ENCODE peak calls at places on chromosome 18, in ten cellular contexts. M is adrenal gland, E is nephron progenitor cell, A is HL-60, R is SK-N-SH, Y is A549, L is upper lobe of left lung, T is transverse colon, K is kidney, N is bronchial epithelial cell. V is an unnamed sample.

GRCh38 chr18:50340078-50340477 is 34.8 kb upstream of the SKA1 start:
- DNase-seq in T (no peak), M (no peak), K (no peak), R (no peak), A (no peak), N (no peak), E (peak; percentile 7), Y (no peak), L (no peak), V (no peak)

GRCh38 chr18:75075016-75075305 is 134.0 kb downstream of the PTGR3 start:
- DNase-seq in M (no peak), T (no peak), L (no peak), E (no peak), A (no peak), K (no peak), Y (no peak), R (no peak), N (no peak), V (no peak)

GRCh38 chr18:63890950-63891304 is 3.4 kb downstream of the SERPINB2 start:
- DNase-seq in A (no peak), K (no peak), Y (peak; percentile 6), L (no peak), N (peak; percentile 42), E (no peak), R (peak; percentile 27), T (no peak), M (no peak), V (no peak)

GRCh38 chr18:2939317-2939716 is 73.6 kb downstream of the LPIN2 start:
- DNase-seq in E (no peak), K (peak; percentile 86), A (no peak), R (no peak), L (peak; percentile 86), T (peak; percentile 76), M (no peak), N (no peak), Y (peak; percentile 58), V (no peak)

GRCh38 chr18:49630246-49630699 is 68.4 kb downstream of the LIPG start:
- DNase-seq in Y (no peak), N (peak; percentile 31), L (peak; percentile 49), M (peak; percentile 73), T (peak; percentile 22), K (no peak), A (peak; percentile 47), E (no peak), R (no peak), V (no peak)

GRCh38 chr18:56235773-56236115 is 402.6 kb downstream of the TXNL1 start:
- DNase-seq in R (no peak), K (no peak), L (no peak), N (no peak), A (no peak), T (no peak), Y (no peak), M (no peak), E (peak; percentile 10), V (no peak)

GRCh38 chr18:26262156-26262555 is 35.9 kb downstream of the TAF4B start:
- DNase-seq in K (no peak), Y (no peak), N (no peak), R (no peak), T (no peak), M (no peak), L (no peak), E (no peak), A (no peak), V (no peak)

GRCh38 chr18:77597726-77598125 is 348.1 kb downstream of the GALR1 start:
- DNase-seq in E (no peak), R (no peak), Y (no peak), L (no peak), M (no peak), T (no peak), K (no peak), A (peak; percentile 32), N (no peak), V (no peak)

GRCh38 chr18:48797841-48798255 is 152.9 kb downstream of the SMAD7 start:
- DNase-seq in T (peak; percentile 3), N (no peak), K (peak; percentile 68), R (peak; percentile 76), L (peak; percentile 17), E (peak; percentile 0), Y (no peak), M (no peak), A (no peak), V (peak; percentile 25)

GRCh38 chr18:7809978-7810377 is 242.9 kb downstream of the PTPRM start:
- DNase-seq in E (no peak), L (no peak), A (no peak), T (no peak), R (no peak), M (no peak), N (no peak), K (no peak), Y (no peak), V (no peak)

GRCh38 chr18:7084080-7084765 is 33.4 kb downstream of the LAMA1 start:
- DNase-seq in L (no peak), A (no peak), R (no peak), T (no peak), Y (no peak), N (peak; percentile 70), E (no peak), M (no peak), K (no peak), V (no peak)

GRCh38 chr18:58104071-58104470 is 60.0 kb downstream of the NEDD4L start:
- DNase-seq in N (no peak), M (no peak), A (no peak), E (no peak), L (no peak), K (no peak), T (no peak), Y (no peak), R (no peak), V (no peak)

GRCh38 chr18:9782073-9782857 is 74.2 kb downstream of the RAB31 start:
- DNase-seq in A (peak; percentile 96), M (peak; percentile 73), Y (peak; percentile 23), E (no peak), N (peak; percentile 69), K (no peak), L (peak; percentile 23), R (no peak), T (no peak), V (no peak)

DNA sequence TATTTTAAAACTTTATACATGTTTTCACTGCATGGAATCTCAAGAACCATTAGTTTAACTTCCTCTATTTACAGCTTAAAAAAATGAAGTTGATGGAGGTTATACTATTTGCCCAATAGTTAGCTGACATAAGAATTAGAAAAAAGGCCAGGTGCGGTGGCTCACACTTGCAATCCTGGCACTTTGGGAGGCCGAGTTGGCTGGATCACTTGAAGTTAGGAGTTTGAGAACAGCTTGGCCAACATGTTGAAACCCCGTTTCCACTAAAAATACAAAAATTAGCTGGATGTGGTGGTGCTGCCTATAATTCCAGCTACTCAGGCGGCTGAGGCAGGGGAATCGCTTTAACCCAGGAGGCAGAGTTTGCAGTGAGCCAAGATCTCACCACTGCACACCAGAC is 125.1 kb upstream of the CDH19 start:
- DNase-seq in Y (no peak), E (no peak), M (no peak), T (no peak), R (no peak), L (no peak), A (no peak), N (no peak), K (no peak), V (no peak)
- TF ChIP-seq CTCF in Y (no peak), E (no peak), M (no peak), T (no peak), R (no peak), L (no peak), A (no peak), N (no peak), K (no peak), V (no peak)

GRCh38 chr18:4224031-4224704 is 230.9 kb downstream of the DLGAP1 start:
- DNase-seq in Y (no peak), L (no peak), M (no peak), K (no peak), N (no peak), E (no peak), R (no peak), A (no peak), T (no peak), V (no peak)
- TF ChIP-seq CTCF in Y (no peak), L (no peak), M (no peak), K (no peak), N (no peak), E (no peak), R (no peak), A (no peak), T (no peak), V (no peak)

GRCh38 chr18:22559414-22560282 is 141.9 kb upstream of the CTAGE1 start:
- DNase-seq in T (peak; percentile 52), M (peak; percentile 90), E (peak; percentile 74), L (peak; percentile 66), N (peak; percentile 38), R (peak; percentile 74), Y (peak; percentile 50), K (peak; percentile 89), A (no peak), V (peak; percentile 80)

GRCh38 chr18:22560283-22560627 is 142.5 kb upstream of the CTAGE1 start:
- DNase-seq in E (no peak), K (no peak), L (no peak), A (no peak), Y (no peak), N (no peak), R (no peak), M (no peak), T (no peak), V (no peak)

GRCh38 chr18:22560797-22561196 is 143.1 kb upstream of the CTAGE1 start:
- DNase-seq in K (no peak), L (no peak), E (no peak), M (no peak), A (no peak), N (no peak), R (no peak), T (no peak), Y (no peak), V (no peak)

GRCh38 chr18:22564036-22564435 is 146.3 kb upstream of the CTAGE1 start:
- DNase-seq in R (no peak), L (no peak), T (no peak), Y (no peak), K (no peak), E (no peak), M (no peak), N (peak; percentile 61), A (no peak), V (no peak)

DNA sequence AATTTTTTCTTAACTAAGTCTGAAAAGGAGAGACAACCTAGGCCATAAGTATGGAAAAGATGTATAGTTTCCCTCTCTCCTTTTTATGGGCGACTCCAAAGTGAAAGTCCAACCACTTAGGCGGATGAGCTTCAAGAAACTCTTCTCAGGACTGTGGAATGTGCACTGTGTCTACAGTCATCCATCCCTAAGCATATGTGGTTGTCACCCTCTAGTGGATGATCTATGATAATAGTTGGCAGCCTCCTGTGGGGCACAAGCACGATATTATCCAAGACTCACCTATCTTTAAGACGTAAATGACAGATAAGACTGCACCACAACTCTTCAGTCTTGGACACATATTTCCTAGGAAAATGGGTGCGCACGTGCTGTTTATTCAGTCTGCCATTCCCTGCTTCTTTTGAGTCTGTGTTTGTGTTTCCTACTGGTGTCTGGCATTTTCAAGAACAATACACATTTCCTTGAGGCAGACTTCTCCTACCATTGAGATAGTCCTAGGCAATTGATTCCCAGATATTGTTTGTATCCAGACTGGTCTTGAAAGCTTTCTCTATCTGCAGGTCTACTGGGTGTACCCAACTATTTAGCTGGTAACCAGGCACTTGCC is 145.5 kb upstream of the CTAGE1 start:
- DNase-seq in Y (peak; percentile 82), K (no peak), N (peak; percentile 89), L (peak; percentile 43), T (peak; percentile 35), M (peak; percentile 71), A (peak; percentile 28), E (peak; percentile 15), R (peak; percentile 56), V (no peak)
- TF ChIP-seq CTCF in Y (peak; percentile 74), K (peak; percentile 69), N (peak; percentile 72), L (peak; percentile 80), T (peak; percentile 89), M (peak; percentile 91), A (peak; percentile 91), E (peak; percentile 63), R (peak; percentile 84), V (peak; percentile 54)

GRCh38 chr18:54277899-54278298 is 8.6 kb downstream of the POLI start:
- DNase-seq in L (no peak), Y (no peak), K (no peak), E (no peak), T (no peak), R (no peak), A (no peak), M (no peak), N (no peak), V (no peak)
- TF ChIP-seq CTCF in L (no peak), Y (no peak), K (no peak), E (no peak), T (no peak), R (no peak), A (no peak), M (no peak), N (no peak), V (no peak)